ENCODE peak calls at places on chromosomes 2 and 18, in six cellular contexts. P is HCT116, R is hepatocyte, A is neural progenitor cell, X is GM23338, C is PC-3. H is an unnamed sample.

GRCh38 chr2:220373878-220374277 is 746.4 kb downstream of the SLC4A3 start:
- DNase-seq in P (no peak), R (no peak), A (no peak), X (peak), C (peak), H (no peak)

GRCh38 chr18:79882522-79883241 is 68.8 kb downstream of the SLC66A2 start:
- DNase-seq in P (no peak), R (no peak), A (no peak), X (no peak), C (no peak), H (no peak)

GRCh38 chr2:175414872-175415487 is 233.5 kb upstream of the ATP5MC3 start:
- DNase-seq in P (peak), R (peak), A (peak), X (peak), C (peak), H (peak)

GRCh38 chr2:205658068-205658467 is 24.2 kb upstream of the NRP2 start:
- DNase-seq in P (no peak), R (no peak), A (no peak), X (no peak), C (no peak), H (no peak)

GRCh38 chr18:74378179-74378682 is 62.6 kb downstream of the C18orf63 start:
- DNase-seq in P (no peak), R (no peak), A (no peak), X (no peak), C (no peak), H (peak)

GRCh38 chr2:103945083-103945482 is 908.8 kb upstream of the POU3F3 start:
- DNase-seq in P (no peak), R (no peak), A (no peak), X (no peak), C (no peak), H (no peak)

GRCh38 chr2:239816571-239816970 is 208.6 kb downstream of the NDUFA10 start:
- DNase-seq in P (no peak), R (no peak), A (no peak), X (no peak), C (no peak), H (no peak)

GRCh38 chr2:9983413-9984216 is 32.1 kb downstream of the GRHL1 start:
- DNase-seq in P (no peak), R (no peak), A (no peak), X (no peak), C (peak), H (no peak)

GRCh38 chr2:2613279-2614199 is 282.5 kb upstream of the MYT1L start:
- DNase-seq in P (peak), R (peak), A (peak), X (peak), C (peak), H (peak)

GRCh38 chr2:53127061-53127650 is 640.4 kb upstream of the CHAC2 start:
- DNase-seq in P (no peak), R (peak), A (no peak), X (no peak), C (no peak), H (no peak)

GRCh38 chr18:22176622-22177495 is 7.5 kb downstream of the GATA6 start:
- DNase-seq in P (no peak), R (peak), A (peak), X (peak), C (no peak), H (no peak)

GRCh38 chr2:127463155-127463991 is 45.1 kb downstream of the PROC start:
- DNase-seq in P (no peak), R (peak), A (peak), X (peak), C (no peak), H (no peak)

GRCh38 chr2:46651363-46652099 is 172.2 kb downstream of the TMEM247 start:
- DNase-seq in P (no peak), R (peak), A (no peak), X (no peak), C (no peak), H (no peak)

GRCh38 chr2:234286118-234286598 is 210.7 kb downstream of the ARL4C start:
- DNase-seq in P (no peak), R (no peak), A (no peak), X (no peak), C (no peak), H (no peak)

GRCh38 chr2:11446733-11447248 is 19.2 kb downstream of the E2F6 start:
- DNase-seq in P (peak), R (peak), A (peak), X (peak), C (peak), H (peak)

GRCh38 chr2:148221926-148222325 is 201.0 kb downstream of the MBD5 start:
- DNase-seq in P (no peak), R (no peak), A (no peak), X (no peak), C (no peak), H (no peak)

GRCh38 chr2:212539145-212539880 is 711 bp upstream of the ERBB4 start:
- DNase-seq in P (no peak), R (peak), A (peak), X (peak), C (peak), H (no peak)

GRCh38 chr18:54134053-54134452 is 90.4 kb downstream of the MBD2 start:
- DNase-seq in P (no peak), R (no peak), A (no peak), X (no peak), C (peak), H (no peak)

GRCh38 chr2:240478346-240479110 is 43.1 kb downstream of the GPC1 start:
- DNase-seq in P (no peak), R (peak), A (no peak), X (no peak), C (no peak), H (no peak)

GRCh38 chr18:6342990-6343389 is 71.7 kb downstream of the L3MBTL4 start:
- DNase-seq in P (no peak), R (no peak), A (no peak), X (no peak), C (no peak), H (no peak)

GRCh38 chr2:58571181-58571852 is 330.2 kb upstream of the FANCL start:
- DNase-seq in P (peak), R (peak), A (peak), X (peak), C (peak), H (peak)

GRCh38 chr18:44568986-44569385 is 111.7 kb upstream of the SETBP1 start:
- DNase-seq in P (no peak), R (no peak), A (no peak), X (no peak), C (no peak), H (no peak)

GRCh38 chr2:229376866-229377265 is 105.8 kb upstream of the PID1 start:
- DNase-seq in P (no peak), R (no peak), A (no peak), X (no peak), C (peak), H (no peak)

GRCh38 chr18:48539406-48540328 is 836 bp downstream of the CTIF start:
- DNase-seq in P (no peak), R (peak), A (peak), X (peak), C (peak), H (peak)

GRCh38 chr2:213187833-213188532 is 36.6 kb upstream of the IKZF2 start:
- DNase-seq in P (no peak), R (peak), A (peak), X (peak), C (peak), H (no peak)

GRCh38 chr2:106857882-106858478 is 28.0 kb downstream of the ST6GAL2 start:
- DNase-seq in P (no peak), R (no peak), A (no peak), X (no peak), C (peak), H (no peak)

GRCh38 chr18:32302806-32303205 is 113.0 kb downstream of the MEP1B start:
- DNase-seq in P (no peak), R (no peak), A (no peak), X (no peak), C (no peak), H (no peak)

GRCh38 chr2:5409925-5410360 is 282.2 kb upstream of the SOX11 start:
- DNase-seq in P (no peak), R (no peak), A (peak), X (peak), C (no peak), H (no peak)

GRCh38 chr2:177143444-177143843 is 69.2 kb upstream of the HNRNPA3 start:
- DNase-seq in P (no peak), R (peak), A (peak), X (peak), C (peak), H (no peak)

GRCh38 chr18:41940506-41941215 is 14.4 kb upstream of the PIK3C3 start:
- DNase-seq in P (no peak), R (peak), A (peak), X (peak), C (peak), H (no peak)

GRCh38 chr2:62055724-62056336 is 140.1 kb upstream of the B3GNT2 start:
- DNase-seq in P (no peak), R (no peak), A (no peak), X (no peak), C (no peak), H (no peak)

GRCh38 chr2:68057658-68058396 is 5.0 kb downstream of the C1D start:
- DNase-seq in P (no peak), R (no peak), A (no peak), X (peak), C (no peak), H (no peak)

GRCh38 chr2:225378984-225379383 is 20.5 kb upstream of the NYAP2 start:
- DNase-seq in P (no peak), R (no peak), A (no peak), X (peak), C (no peak), H (no peak)

GRCh38 chr2:219644801-219645480 is 17.5 kb downstream of the SLC4A3 start:
- DNase-seq in P (no peak), R (peak), A (no peak), X (no peak), C (peak), H (no peak)

GRCh38 chr2:27249891-27250651 is 12.8 kb downstream of the SLC30A3 start:
- DNase-seq in P (peak), R (peak), A (peak), X (peak), C (peak), H (peak)
- TF ChIP-seq EZH2phosphoT487 in P (no peak), R (no peak), A (no peak), X (no peak), C (no peak), H (no peak)

DNA sequence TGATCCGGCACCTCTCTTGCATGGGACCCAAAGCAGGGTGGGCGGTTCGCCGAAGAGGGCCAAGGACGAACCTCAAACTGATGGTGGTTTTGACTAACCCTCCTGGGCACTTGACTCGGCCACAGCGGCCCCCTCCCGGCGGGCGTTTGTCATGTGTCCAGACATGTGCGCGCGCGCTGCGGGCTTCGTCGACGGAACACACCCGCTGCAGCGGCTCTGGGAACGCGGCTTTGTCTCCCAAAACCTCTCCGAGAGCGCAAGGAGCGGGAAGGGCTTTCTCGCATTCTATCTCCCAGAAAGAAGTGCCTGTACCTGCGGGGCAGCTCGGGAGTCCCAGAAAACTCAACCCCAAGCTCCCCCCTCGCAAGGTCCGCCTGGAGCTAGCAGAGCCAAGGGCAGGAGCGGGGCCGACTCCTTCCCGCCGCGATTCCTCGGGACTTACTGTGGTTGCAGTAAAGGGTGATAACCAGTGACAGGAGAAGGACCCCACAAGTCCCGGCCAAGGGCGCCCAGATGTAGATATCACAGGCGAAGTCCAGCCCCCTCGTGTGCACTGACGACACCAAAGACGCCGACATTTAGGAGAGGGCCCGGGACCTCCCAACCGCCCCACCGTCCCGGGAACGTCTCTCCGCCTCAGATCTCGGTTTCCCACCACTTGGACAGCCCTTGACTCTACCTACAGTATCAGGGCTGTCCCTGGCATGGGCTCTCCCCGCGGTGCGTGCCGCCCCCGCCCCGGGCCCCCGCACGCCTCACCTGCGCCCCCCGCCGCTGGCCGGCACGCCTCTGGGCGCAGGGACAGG is 1.6 kb downstream of the CD8A start:
- DNase-seq in P (no peak), R (no peak), A (peak), X (peak), C (no peak), H (no peak)
- TF ChIP-seq EZH2 in P (no peak), R (peak), A (no peak), X (peak), C (no peak), H (no peak)

DNA sequence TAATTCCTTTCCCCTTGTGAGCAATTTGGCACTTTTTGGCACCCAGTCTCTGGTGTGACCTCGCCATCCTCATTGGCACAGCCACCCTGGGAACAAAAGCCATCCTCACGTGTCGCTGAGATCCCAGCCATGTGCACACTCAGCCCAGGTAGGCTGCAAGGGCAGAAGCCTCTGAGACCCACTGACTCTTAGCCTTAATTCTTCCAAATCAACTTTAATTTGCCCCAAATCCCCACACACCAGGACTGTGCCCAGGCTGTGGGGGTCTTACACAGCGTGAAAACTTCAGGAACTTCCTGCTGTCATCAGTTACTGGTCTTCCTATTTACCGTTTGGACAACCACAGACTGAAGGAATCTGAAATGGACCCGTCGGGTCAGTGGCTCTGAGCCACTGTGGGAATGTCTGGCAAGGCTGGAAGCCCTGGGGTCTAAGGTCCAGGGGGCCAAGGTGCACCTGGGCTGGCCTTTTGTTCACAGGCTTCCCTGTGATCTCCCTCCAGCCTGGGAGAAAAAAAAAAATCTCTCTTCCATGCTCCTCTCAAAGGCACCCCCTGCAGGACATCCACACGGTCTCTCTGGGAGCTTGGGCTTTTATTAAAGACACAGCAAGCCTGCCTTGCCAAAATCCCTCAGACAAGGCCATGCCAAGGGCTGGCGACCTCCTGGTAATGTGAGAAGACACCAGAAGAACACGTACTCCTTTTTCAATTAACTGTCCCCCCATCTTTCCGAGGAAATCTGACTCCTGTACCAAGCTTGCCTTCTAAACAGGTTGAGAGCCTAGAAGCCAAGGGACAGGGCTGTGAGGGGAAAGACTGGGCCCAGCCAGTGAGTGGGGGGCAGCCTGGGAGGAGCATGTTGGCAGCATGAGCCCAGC is 42.1 kb upstream of the LAPTM4A start:
- DNase-seq in P (peak), R (peak), A (peak), X (peak), C (peak), H (no peak)
- TF ChIP-seq CTCF in P (peak), R (peak), A (peak), X (peak), C (peak), H (peak)

DNA sequence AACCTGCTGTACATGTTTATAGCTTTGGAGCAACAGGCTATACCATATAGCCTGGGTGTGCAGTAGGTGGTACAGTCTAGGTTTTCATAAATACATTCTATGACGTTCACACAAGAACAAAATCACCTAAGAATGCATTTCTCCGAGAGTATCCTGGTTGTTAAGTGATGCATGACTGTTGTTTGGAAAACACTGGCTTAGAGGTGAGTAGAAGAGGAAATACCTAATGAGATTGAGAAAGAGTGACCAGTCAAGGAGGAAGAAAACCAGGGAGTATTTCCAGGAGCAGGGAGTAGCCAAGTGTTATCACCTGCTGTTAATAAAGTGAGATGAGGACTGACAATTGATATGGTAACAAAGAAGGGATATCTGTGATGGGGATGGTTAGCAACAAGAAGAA is 2.9 kb upstream of the ZNF892 start:
- DNase-seq in P (no peak), R (no peak), A (no peak), X (no peak), C (no peak), H (no peak)
- TF ChIP-seq EZH2phosphoT487 in P (no peak), R (no peak), A (no peak), X (no peak), C (no peak), H (no peak)

GRCh38 chr18:10456718-10457499 is 2.5 kb downstream of the APCDD1 start:
- DNase-seq in P (no peak), R (no peak), A (no peak), X (no peak), C (no peak), H (no peak)

GRCh38 chr18:10455726-10456453 is 1.5 kb downstream of the APCDD1 start:
- DNase-seq in P (no peak), R (peak), A (peak), X (peak), C (no peak), H (no peak)

GRCh38 chr18:10453261-10453884 is 1.1 kb upstream of the APCDD1 start:
- DNase-seq in P (no peak), R (no peak), A (no peak), X (no peak), C (no peak), H (no peak)

GRCh38 chr18:10453885-10454772 is at the start of gene APCDD1:
- DNase-seq in P (no peak), R (peak), A (peak), X (peak), C (no peak), H (no peak)

DNA sequence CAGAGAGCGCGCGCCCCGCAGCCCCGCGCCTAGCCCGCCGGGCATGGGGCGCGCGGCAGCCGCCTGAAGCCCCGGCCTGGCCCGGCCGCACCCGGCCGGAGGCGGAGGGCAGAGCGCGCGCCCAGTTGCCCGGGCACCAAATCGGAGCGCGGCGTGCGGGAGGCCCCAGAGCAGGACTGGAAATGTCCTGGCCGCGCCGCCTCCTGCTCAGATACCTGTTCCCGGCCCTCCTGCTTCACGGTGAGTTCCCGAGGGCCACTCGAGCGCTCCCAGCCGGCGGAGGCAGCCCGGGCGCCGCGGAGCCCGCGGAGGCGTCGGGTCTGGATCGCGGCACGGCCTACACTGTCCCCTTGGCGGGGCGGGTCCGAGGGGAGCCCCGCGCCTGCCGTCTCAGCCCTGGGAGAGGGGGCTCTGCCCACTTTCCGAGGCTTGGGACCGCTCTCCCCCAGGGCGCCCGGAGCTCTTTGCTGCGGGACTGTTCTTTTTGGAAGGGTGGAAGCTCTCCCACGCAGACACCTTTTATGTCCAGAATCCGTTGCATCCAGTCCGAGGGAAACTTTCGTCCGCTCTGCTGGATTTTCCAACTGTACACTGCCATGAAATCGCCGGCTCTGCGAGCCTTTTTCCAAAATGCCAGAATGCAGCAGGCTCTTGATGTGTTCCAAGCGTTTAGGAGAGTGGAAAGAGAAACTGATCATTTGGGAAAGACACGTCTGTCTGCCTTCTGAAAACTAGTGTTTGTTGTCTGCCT is 540 bp downstream of the APCDD1 start:
- DNase-seq in P (no peak), R (peak), A (no peak), X (peak), C (no peak), H (peak)
- TF ChIP-seq EZH2 in P (no peak), R (no peak), A (peak), X (peak), C (peak), H (no peak)

DNA sequence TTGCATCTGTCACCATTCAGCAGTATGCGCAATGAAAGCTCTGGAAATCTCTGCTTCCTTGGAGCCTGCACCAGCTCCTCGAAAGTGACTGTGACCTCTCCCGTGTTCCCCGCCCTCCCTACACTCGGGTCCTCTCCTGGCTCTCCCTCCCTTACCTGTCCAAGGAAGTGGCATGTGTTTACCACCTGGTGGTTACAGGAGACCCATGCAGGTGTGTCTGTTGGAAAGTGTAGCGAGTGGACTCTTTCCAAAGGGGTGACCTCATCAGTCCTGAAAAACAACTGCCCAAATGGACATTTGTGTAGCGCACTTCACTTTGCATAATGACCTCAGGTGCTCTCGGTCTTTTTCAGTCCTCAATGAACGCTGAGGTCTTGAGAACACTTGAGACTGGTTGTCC is 133.1 kb downstream of the ACKR3 start:
- DNase-seq in P (no peak), R (no peak), A (no peak), X (no peak), C (no peak), H (no peak)
- TF ChIP-seq CTCF in P (no peak), R (no peak), A (no peak), X (no peak), C (no peak), H (no peak)